ENCODE peak calls at places on chromosomes 1 and 21, in six cellular contexts. V is psoas muscle, D is activated B cell treated with CpG ODN at 0.5 μM for 24 hours, M is endothelial cell, W is PC-3, G is colonic mucosa. S is an unnamed sample.
A peak's percentile ranks its signal among the peaks of the same experiment; 100 is the strongest.

GRCh38 chr1:53075761-53076163 is 13.7 kb downstream of the PODN start:
- DNase-seq in V (no peak), D (no peak), M (no peak), W (no peak), G (no peak), S (no peak)

GRCh38 chr1:61914823-61915482 is 172.7 kb downstream of the PATJ start:
- DNase-seq in V (no peak), D (no peak), M (no peak), W (no peak), G (no peak), S (no peak)

GRCh38 chr1:85654066-85654782 is 54.0 kb downstream of the ZNHIT6 start:
- DNase-seq in V (no peak), D (no peak), M (no peak), W (peak; percentile 82), G (no peak), S (no peak)

GRCh38 chr1:181356505-181357340 is 126.6 kb upstream of the CACNA1E start:
- DNase-seq in V (no peak), D (no peak), M (no peak), W (no peak), G (no peak), S (no peak)

GRCh38 chr1:155893389-155894142 is 17.6 kb downstream of the RIT1 start:
- DNase-seq in V (no peak), D (no peak), M (no peak), W (peak; percentile 97), G (no peak), S (peak; percentile 43)

GRCh38 chr1:17462677-17463076 is 23.2 kb upstream of the RCC2 start:
- DNase-seq in V (no peak), D (no peak), M (no peak), W (no peak), G (no peak), S (no peak)

GRCh38 chr1:246569248-246570238 is 3.3 kb downstream of the CNST start:
- DNase-seq in V (no peak), D (no peak), M (no peak), W (peak; percentile 88), G (peak; percentile 55), S (no peak)

GRCh38 chr21:15978158-15978805 is 248.5 kb downstream of the USP25 start:
- DNase-seq in V (no peak), D (no peak), M (no peak), W (no peak), G (no peak), S (no peak)

GRCh38 chr1:24065314-24065713 is 46.6 kb downstream of the MYOM3 start:
- DNase-seq in V (no peak), D (no peak), M (no peak), W (no peak), G (no peak), S (no peak)

GRCh38 chr1:44029911-44030605 is 1.2 kb downstream of the SLC6A9 start:
- DNase-seq in V (peak; percentile 93), D (peak; percentile 93), M (peak; percentile 77), W (peak; percentile 92), G (peak; percentile 96), S (peak; percentile 92)

DNA sequence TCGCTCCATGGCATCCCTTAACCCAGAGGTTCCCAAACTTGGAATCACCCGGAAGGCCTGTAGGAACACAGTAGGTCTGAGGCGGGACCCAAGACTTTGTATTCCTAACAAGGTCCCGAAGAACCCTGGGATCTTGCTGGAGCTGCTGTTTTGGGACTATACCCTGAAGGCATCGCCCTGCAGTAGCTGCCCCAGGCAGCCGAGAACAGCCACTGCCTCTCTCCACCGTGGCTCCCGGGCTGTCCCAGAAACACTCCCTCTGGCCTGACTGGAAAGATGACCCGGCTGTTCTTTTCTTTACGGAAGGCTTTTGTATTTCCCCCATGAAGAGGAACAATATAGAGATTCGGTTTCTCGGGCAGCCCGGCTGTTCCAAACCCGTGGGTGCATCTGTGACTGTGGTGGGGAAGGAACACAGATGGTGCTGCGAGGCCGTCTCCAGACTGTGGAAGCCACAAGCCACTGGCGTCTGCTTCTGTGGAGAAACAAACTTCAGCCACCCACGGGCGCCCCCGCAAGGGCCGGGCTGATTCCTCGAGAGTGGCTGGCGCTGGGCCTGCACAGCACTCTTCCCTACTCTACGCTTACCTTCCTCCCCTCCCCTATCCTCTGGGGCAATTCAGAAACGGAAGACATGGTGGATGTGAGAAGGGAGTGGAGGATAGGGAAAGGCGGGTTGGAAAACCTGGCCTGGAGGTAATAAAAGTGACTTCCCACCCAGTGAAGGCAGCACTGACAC is 33.8 kb upstream of the VASH2 start:
- DNase-seq in V (peak; percentile 56), D (no peak), M (peak; percentile 32), W (no peak), G (peak; percentile 29), S (no peak)
- TF ChIP-seq CTCF in V (no peak), D (no peak), M (no peak), W (no peak), G (no peak), S (no peak)

GRCh38 chr1:15043934-15044333 is 109.6 kb upstream of the TMEM51 start:
- DNase-seq in V (no peak), D (no peak), M (no peak), W (no peak), G (no peak), S (no peak)
- TF ChIP-seq CTCF in V (no peak), D (no peak), M (no peak), W (no peak), G (no peak), S (no peak)

GRCh38 chr1:51568231-51568935 is 48.5 kb upstream of the OSBPL9 start:
- DNase-seq in V (no peak), D (no peak), M (no peak), W (peak; percentile 46), G (no peak), S (no peak)
- TF ChIP-seq CTCF in V (no peak), D (no peak), M (no peak), W (no peak), G (no peak), S (no peak)

DNA sequence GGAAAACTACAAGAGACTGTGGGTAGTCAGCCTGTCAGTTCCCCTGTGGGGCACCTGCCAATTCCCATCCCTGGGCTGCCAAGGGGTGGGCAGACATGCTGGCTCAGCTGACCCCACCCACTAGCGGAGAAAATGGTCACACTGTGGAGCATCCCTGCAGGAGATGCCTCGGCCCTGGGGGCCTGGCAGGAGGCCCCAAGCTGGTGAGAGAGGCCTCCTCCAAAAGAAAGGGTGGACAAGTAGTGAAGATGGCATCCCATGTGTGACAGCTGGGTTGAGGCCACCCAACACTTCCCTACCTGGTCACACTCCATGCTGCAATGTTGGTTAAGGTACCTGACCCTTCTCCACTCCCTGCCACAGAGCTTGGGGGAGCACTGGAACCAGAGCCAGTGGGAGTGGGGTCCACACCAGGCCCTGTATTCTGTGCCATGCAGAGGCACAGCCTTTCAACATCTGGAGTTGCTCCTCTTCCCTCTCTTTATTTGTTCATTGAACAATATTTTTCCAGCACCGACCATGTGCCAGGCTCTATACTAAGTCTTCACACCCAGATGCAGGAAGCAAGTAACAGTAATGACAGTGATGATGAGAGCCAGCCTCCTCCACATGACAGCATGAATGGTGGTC is 59.5 kb downstream of the KLHDC7A start:
- DNase-seq in V (no peak), D (no peak), M (no peak), W (no peak), G (no peak), S (no peak)
- TF ChIP-seq CTCF in V (no peak), D (no peak), M (no peak), W (no peak), G (no peak), S (no peak)

GRCh38 chr21:45543710-45544448 is 1.6 kb upstream of the SLC19A1 start:
- DNase-seq in V (peak; percentile 48), D (peak; percentile 16), M (peak; percentile 2), W (no peak), G (peak; percentile 18), S (no peak)

GRCh38 chr21:45542242-45542666 is at the start of gene SLC19A1:
- DNase-seq in V (peak; percentile 78), D (peak; percentile 81), M (peak; percentile 78), W (peak; percentile 77), G (peak; percentile 60), S (peak; percentile 69)

GRCh38 chr21:45543371-45543709 is 1.1 kb upstream of the SLC19A1 start:
- DNase-seq in V (no peak), D (peak; percentile 13), M (peak; percentile 12), W (no peak), G (no peak), S (no peak)

GRCh38 chr21:45541221-45542039 is 810 bp downstream of the SLC19A1 start:
- DNase-seq in V (peak; percentile 87), D (peak; percentile 48), M (peak; percentile 21), W (peak; percentile 74), G (peak; percentile 80), S (peak; percentile 64)

GRCh38 chr21:45542667-45543370 is 579 bp upstream of the SLC19A1 start:
- DNase-seq in V (peak; percentile 66), D (peak; percentile 22), M (peak; percentile 7), W (no peak), G (peak; percentile 30), S (no peak)
- TF ChIP-seq CTCF in V (no peak), D (no peak), M (no peak), W (no peak), G (no peak), S (no peak)

DNA sequence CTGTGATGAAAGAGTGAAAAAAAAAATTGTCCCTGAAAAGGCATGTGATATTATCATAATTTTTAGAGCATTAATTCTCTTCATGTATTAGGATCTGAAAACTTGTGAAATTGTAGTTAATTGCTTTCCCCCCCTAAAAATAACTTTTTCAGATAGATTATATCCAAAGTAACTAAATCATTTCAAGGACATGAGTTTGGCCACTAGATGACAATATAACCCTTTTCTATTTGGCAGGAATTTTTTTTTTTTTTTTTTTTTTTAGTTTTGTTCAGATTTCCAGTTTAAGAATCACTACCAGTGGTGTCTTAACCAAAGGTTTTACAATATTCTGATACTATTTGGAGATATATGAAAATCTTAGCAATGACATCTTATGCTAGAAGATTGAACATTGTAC is 370.8 kb downstream of the AMY1C start:
- DNase-seq in V (no peak), D (no peak), M (no peak), W (no peak), G (no peak), S (no peak)
- TF ChIP-seq CTCF in V (no peak), D (no peak), M (no peak), W (no peak), G (no peak), S (no peak)

S was measured in Calu3.